ENCODE peak calls at places on chromosome 20, in ten cellular contexts. H is brain microvascular endothelial cell, B is ovary, C is spleen, D is Panc1, G is endothelial cell, Q is RWPE1, O is GM20000, Y is HFFc6, Z is omental fat pad. T is an unnamed sample.

GRCh38 chr20:60100780-60101179 is 142.6 kb downstream of the CDH26 start:
- DNase-seq in H (no peak), B (no peak), C (no peak), D (no peak), G (no peak), Q (no peak), O (no peak), Y (no peak), Z (no peak), T (no peak)

GRCh38 chr20:16280219-16280618 is 293.0 kb downstream of the KIF16B start:
- DNase-seq in H (no peak), B (peak; percentile 38), C (no peak), D (no peak), G (no peak), Q (no peak), O (no peak), Y (no peak), Z (no peak), T (no peak)

GRCh38 chr20:5719861-5720401 is 30.3 kb upstream of the SHLD1 start:
- DNase-seq in H (peak; percentile 86), B (no peak), C (no peak), D (peak; percentile 43), G (no peak), Q (peak; percentile 23), O (no peak), Y (no peak), Z (no peak), T (no peak)

GRCh38 chr20:45128066-45128465 is 3.8 kb upstream of the WFDC12 start:
- DNase-seq in H (no peak), B (no peak), C (no peak), D (no peak), G (no peak), Q (peak; percentile 80), O (no peak), Y (peak; percentile 17), Z (no peak), T (no peak)

GRCh38 chr20:37329481-37330165 is 16.3 kb upstream of the SRC start:
- DNase-seq in H (no peak), B (no peak), C (no peak), D (no peak), G (no peak), Q (no peak), O (no peak), Y (no peak), Z (no peak), T (no peak)

GRCh38 chr20:58140787-58141396 is 87.6 kb downstream of the ANKRD60 start:
- DNase-seq in H (no peak), B (no peak), C (no peak), D (no peak), G (no peak), Q (no peak), O (no peak), Y (no peak), Z (no peak), T (no peak)

GRCh38 chr20:63968928-63969760 is 586 bp downstream of the ZNF512B start:
- DNase-seq in H (no peak), B (peak; percentile 41), C (peak; percentile 84), D (no peak), G (peak; percentile 43), Q (no peak), O (peak; percentile 71), Y (no peak), Z (peak; percentile 21), T (peak; percentile 9)

GRCh38 chr20:61554617-61555016 is 302.6 kb downstream of the CDH4 start:
- DNase-seq in H (no peak), B (no peak), C (no peak), D (no peak), G (no peak), Q (no peak), O (no peak), Y (no peak), Z (no peak), T (no peak)

GRCh38 chr20:2756056-2756611 is 44.3 kb downstream of the CPXM1 start:
- DNase-seq in H (peak; percentile 40), B (no peak), C (peak; percentile 41), D (no peak), G (peak; percentile 62), Q (peak; percentile 40), O (no peak), Y (no peak), Z (no peak), T (no peak)
- TF ChIP-seq CTCF in H (peak; percentile 93), B (peak; percentile 54), C (peak; percentile 38), D (peak; percentile 78), G (peak; percentile 43), Q (no peak), O (no peak), Y (peak; percentile 84), Z (peak; percentile 24), T (peak; percentile 74)

GRCh38 chr20:2480381-2480780 is 9.8 kb upstream of the SNRPB start:
- DNase-seq in H (no peak), B (no peak), C (no peak), D (no peak), G (no peak), Q (no peak), O (no peak), Y (no peak), Z (no peak), T (no peak)

GRCh38 chr20:2475850-2476741 is 5.5 kb upstream of the SNRPB start:
- DNase-seq in H (no peak), B (no peak), C (no peak), D (no peak), G (no peak), Q (no peak), O (no peak), Y (no peak), Z (no peak), T (no peak)

DNA sequence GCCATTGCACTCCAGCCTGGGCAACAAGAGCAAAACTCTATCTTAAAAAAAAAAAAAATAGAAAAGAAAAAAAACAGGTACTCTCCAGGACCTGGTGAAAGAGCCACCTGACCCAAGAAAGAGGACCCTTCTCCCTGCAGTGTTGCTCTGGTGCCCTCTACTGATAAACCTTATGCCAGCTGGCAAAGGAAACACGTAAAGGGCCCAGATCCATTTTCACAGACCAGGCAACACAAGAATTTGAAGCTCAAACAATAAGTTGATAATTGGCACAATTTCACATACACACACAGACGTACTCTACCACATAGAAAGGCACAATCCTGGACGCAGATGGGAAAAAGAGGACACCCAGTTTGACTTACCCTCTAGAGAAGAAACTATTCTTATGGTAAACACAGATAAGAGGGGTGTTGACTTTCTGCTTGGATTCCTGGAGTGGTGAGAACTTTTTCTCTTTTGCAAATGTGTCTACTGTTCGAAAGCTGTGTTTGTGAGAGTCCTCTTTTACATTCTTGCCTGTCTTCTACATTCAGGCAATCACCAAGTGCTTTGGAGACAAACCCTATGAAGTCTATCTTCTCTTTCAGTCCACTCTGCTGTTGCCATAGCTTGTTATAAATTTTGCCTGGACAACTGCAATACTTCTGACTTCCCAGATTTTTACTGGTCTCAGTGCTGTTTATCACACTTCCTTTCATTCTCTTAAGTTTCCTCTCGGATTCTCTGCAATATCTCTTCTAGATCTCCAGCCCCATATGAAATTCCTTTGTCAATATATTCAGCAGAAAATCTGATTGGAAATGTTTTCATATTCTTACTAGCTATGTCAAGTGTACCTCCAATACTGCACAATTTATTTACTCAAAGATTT is 6.4 kb upstream of the SNRPB start:
- DNase-seq in H (no peak), B (no peak), C (no peak), D (no peak), G (no peak), Q (no peak), O (no peak), Y (no peak), Z (no peak), T (no peak)
- TF ChIP-seq CTCF in H (no peak), B (no peak), C (no peak), D (peak; percentile 26), G (no peak), Q (no peak), O (peak; percentile 13), Y (peak; percentile 35), Z (no peak), T (no peak)

GRCh38 chr20:11165789-11166188 is 492.0 kb upstream of the JAG1 start:
- DNase-seq in H (no peak), B (no peak), C (no peak), D (no peak), G (no peak), Q (no peak), O (no peak), Y (no peak), Z (no peak), T (no peak)
- TF ChIP-seq CTCF in H (no peak), B (no peak), C (no peak), D (no peak), G (no peak), Q (no peak), O (no peak), Y (no peak), Z (no peak), T (no peak)

GRCh38 chr20:62900052-62900691 is 26.1 kb downstream of the DIDO1 start:
- DNase-seq in H (peak; percentile 56), B (peak; percentile 77), C (peak; percentile 91), D (no peak), G (peak; percentile 81), Q (peak; percentile 97), O (peak; percentile 90), Y (peak; percentile 65), Z (no peak), T (peak; percentile 55)

GRCh38 chr20:62899633-62900051 is 26.7 kb downstream of the DIDO1 start:
- DNase-seq in H (no peak), B (no peak), C (no peak), D (no peak), G (no peak), Q (peak; percentile 76), O (no peak), Y (no peak), Z (no peak), T (no peak)

GRCh38 chr20:62901891-62902290 is 24.4 kb downstream of the DIDO1 start:
- DNase-seq in H (no peak), B (no peak), C (no peak), D (no peak), G (no peak), Q (no peak), O (no peak), Y (no peak), Z (no peak), T (no peak)

GRCh38 chr20:62898970-62899632 is 27.2 kb downstream of the DIDO1 start:
- DNase-seq in H (no peak), B (no peak), C (no peak), D (no peak), G (no peak), Q (no peak), O (peak; percentile 73), Y (no peak), Z (no peak), T (no peak)

DNA sequence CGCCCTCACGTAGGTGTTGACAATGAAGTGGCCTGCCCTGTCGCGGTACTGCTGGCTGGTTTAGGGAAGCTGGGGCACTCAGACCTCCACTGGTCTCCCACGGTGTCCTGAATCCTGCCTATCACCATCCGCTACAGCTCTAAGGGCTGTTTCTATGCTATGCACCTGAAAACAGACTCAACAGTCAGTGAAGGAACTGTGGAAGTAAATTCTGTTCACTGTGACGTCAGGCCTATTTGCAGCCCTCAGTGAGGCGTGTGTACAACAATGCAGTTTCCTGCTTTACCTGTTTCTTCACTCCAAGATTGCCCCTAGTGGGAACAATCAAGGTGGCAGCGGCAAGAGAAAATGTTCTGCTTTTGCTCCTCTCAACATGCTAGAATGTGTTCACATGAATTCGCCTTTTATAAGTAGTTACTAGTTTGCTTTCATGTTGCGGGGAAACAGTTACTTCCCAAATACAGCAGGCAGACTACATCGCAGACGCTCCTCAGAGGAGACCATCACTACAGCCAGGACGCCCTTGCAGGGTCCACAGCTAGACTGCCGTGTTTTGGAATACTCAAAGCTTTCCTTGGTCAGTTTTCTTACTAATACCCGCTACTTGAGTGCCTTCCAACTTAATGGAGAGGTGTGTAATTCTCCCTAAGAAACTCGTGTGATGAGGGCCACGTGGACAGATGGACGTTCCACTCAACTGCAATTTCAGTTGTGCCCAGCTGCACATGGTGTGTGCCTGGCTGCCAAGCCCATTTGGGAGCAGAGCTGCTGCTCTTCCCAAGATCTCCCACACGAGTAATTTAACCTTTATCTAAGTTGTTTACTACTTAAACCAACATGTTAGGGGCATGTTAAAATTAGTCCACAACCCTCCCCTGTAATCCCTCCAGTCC is 25.4 kb downstream of the DIDO1 start:
- DNase-seq in H (no peak), B (no peak), C (no peak), D (no peak), G (peak; percentile 43), Q (peak; percentile 93), O (no peak), Y (no peak), Z (no peak), T (no peak)
- TF ChIP-seq CTCF in H (peak; percentile 45), B (no peak), C (no peak), D (no peak), G (no peak), Q (no peak), O (no peak), Y (no peak), Z (no peak), T (no peak)